ENCODE peak calls at places on chromosomes 1 and 21, in five cellular contexts. G, P, H, E and U are unnamed samples.

GRCh38 chr1:169119405-169119804 is 12.9 kb downstream of the ATP1B1 start:
- DNase-seq in G (no peak), P (no peak), H (no peak), E (no peak), U (no peak)

GRCh38 chr1:101520302-101520701 is 283.5 kb downstream of the S1PR1 start:
- DNase-seq in G (no peak), P (no peak), H (no peak), E (no peak), U (no peak)

GRCh38 chr1:182388392-182389134 is 3.0 kb downstream of the GLUL start:
- DNase-seq in G (no peak), P (no peak), H (no peak), E (no peak), U (no peak)

GRCh38 chr1:101964708-101965107 is 32.0 kb downstream of the OLFM3 start:
- DNase-seq in G (no peak), P (no peak), H (no peak), E (no peak), U (no peak)

GRCh38 chr1:163561570-163562295 is 240.0 kb downstream of the NUF2 start:
- DNase-seq in G (no peak), P (no peak), H (no peak), E (no peak), U (no peak)

GRCh38 chr1:75514270-75514669 is 96.6 kb downstream of the SLC44A5 start:
- DNase-seq in G (no peak), P (no peak), H (no peak), E (no peak), U (no peak)

GRCh38 chr1:213315571-213315970 is 264.5 kb downstream of the RPS6KC1 start:
- DNase-seq in G (no peak), P (no peak), H (no peak), E (no peak), U (no peak)

GRCh38 chr1:214440219-214440965 is 111.0 kb downstream of the PTPN14 start:
- DNase-seq in G (no peak), P (no peak), H (no peak), E (no peak), U (no peak)

GRCh38 chr1:204366759-204367158 is 7.0 kb upstream of the PLEKHA6 start:
- DNase-seq in G (no peak), P (no peak), H (no peak), E (no peak), U (no peak)

GRCh38 chr1:147676306-147677085 is 6.2 kb upstream of the ACP6 start:
- DNase-seq in G (no peak), P (no peak), H (no peak), E (no peak), U (no peak)

GRCh38 chr21:39849014-39849655 is 18.1 kb upstream of the PCP4 start:
- DNase-seq in G (no peak), P (no peak), H (no peak), E (no peak), U (no peak)

GRCh38 chr1:108125312-108126138 is 74.6 kb downstream of the SLC25A24 start:
- DNase-seq in G (no peak), P (no peak), H (peak; percentile 78), E (peak; percentile 69), U (no peak)

GRCh38 chr1:21175670-21176581 is 771 bp downstream of the EIF4G3 start:
- DNase-seq in G (no peak), P (no peak), H (peak; percentile 20), E (no peak), U (no peak)

GRCh38 chr21:18887922-18888602 is 484.5 kb upstream of the TMPRSS15 start:
- DNase-seq in G (no peak), P (no peak), H (no peak), E (no peak), U (no peak)

DNA sequence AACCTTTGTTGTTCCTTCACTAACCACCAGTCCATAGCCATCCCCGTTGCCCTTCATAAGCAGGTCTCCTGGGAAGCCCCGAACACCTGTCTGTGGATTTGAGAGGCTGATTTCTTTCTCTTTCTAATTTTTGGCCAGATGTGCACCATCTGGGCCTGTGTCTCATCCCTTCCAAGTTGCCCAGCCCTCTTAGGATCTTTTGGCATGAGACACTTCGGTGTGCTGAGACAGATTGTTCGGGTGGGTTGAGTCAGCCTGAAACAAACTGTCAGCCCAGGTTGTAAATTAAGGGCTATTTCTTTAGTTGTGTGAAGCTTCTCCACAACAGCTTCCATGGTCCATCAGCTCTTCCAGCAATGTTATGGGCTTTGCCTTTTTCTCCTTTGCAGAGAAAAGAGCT is 1.4 kb upstream of the DNAJC11 start:
- DNase-seq in G (no peak), P (no peak), H (no peak), E (no peak), U (no peak)
- TF ChIP-seq CTCF in G (no peak), P (no peak), H (no peak), E (no peak), U (no peak)

GRCh38 chr1:79113836-79114235 is 107.3 kb upstream of the ADGRL4 start:
- DNase-seq in G (no peak), P (no peak), H (no peak), E (no peak), U (no peak)
- H3K9me3 ChIP-seq in G (no peaks in the 10 kb centered on the region), P (no peaks in the 10 kb centered on the region), H (no peaks in the 10 kb centered on the region), E (no peaks in the 10 kb centered on the region), U (no peaks in the 10 kb centered on the region)

GRCh38 chr21:17146426-17146825 is 366.4 kb upstream of the CXADR start:
- DNase-seq in G (no peak), P (no peak), H (no peak), E (no peak), U (no peak)
- TF ChIP-seq CTCF in G (no peak), P (no peak), H (no peak), E (no peak), U (no peak)

GRCh38 chr1:152621993-152622392 is 910 bp downstream of the LCE3A start:
- DNase-seq in G (no peak), P (no peak), H (no peak), E (no peak), U (no peak)

GRCh38 chr1:152623203-152623844 is 421 bp upstream of the LCE3A start:
- DNase-seq in G (no peak), P (no peak), H (no peak), E (no peak), U (no peak)

GRCh38 chr1:152626688-152627087 is 3.8 kb upstream of the LCE3A start:
- DNase-seq in G (no peak), P (no peak), H (no peak), E (no peak), U (no peak)

GRCh38 chr1:152622803-152623202 is at the start of gene LCE3A:
- DNase-seq in G (no peak), P (no peak), H (no peak), E (no peak), U (no peak)
- H3K9me3 ChIP-seq in G (no peaks in the 10 kb centered on the region), P (peaks cover 3% of the 10 kb centered on the region), H (peaks cover 19% of the 10 kb centered on the region), E (peaks cover 34% of the 10 kb centered on the region), U (no peaks in the 10 kb centered on the region)

GRCh38 chr1:155309423-155310021 is 856 bp downstream of the FDPS start:
- DNase-seq in G (no peak), P (no peak), H (peak; percentile 40), E (no peak), U (no peak)
- TF ChIP-seq CTCF in G (no peak), P (no peak), H (no peak), E (no peak), U (no peak)

DNA sequence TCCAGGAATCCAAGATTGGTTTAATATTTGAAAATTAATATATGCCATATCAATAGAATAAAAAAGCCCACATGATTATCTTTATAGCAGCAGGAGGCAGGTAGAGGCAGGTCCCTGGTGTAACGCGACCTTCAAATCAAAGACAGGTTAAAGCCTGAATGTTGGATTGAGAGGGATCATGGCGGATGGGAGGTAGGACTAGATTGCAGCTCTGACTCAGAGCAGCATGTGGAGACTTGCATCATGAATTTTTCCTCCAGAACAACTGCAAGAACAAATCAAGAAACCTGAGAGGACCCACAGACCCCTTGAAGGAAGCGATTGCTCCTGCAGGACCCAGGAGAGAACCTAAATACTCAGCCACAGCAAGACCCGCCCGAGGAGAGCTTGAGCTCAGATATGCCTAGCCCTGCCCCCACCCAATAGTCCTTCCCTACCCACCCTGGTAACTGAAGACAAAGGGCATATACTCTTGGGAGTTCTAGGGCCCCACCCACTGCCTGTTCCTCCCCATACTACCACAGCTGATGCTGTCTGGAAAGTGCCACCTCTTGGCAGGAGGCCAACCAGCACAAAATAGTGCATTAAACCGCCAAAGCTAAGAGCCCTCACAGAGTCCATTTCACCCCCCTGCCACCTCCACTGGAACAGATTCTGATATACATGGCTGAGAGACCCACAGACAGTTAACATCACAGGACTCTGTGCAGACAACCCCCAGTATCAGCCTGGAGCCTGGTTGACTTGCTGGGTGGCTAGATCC is 19.5 kb downstream of the S100B start:
- DNase-seq in G (no peak), P (no peak), H (no peak), E (no peak), U (no peak)
- H3K9me3 ChIP-seq in G (no peaks in the 10 kb centered on the region), P (no peaks in the 10 kb centered on the region), H (peaks cover 58% of the 10 kb centered on the region), E (peaks cover 23% of the 10 kb centered on the region), U (peaks cover 67% of the 10 kb centered on the region)

GRCh38 chr1:156864796-156865195 is 4.1 kb downstream of the NTRK1 start:
- DNase-seq in G (no peak), P (no peak), H (no peak), E (no peak), U (no peak)
- TF ChIP-seq CTCF in G (no peak), P (no peak), H (no peak), E (no peak), U (no peak)

GRCh38 chr1:51709951-51710350 is 93.1 kb downstream of the OSBPL9 start:
- DNase-seq in G (no peak), P (no peak), H (no peak), E (no peak), U (no peak)

GRCh38 chr1:51708911-51709760 is 92.2 kb downstream of the OSBPL9 start:
- DNase-seq in G (no peak), P (no peak), H (no peak), E (no peak), U (no peak)

GRCh38 chr1:51714374-51715019 is 97.6 kb downstream of the OSBPL9 start:
- DNase-seq in G (no peak), P (no peak), H (no peak), E (no peak), U (no peak)

GRCh38 chr1:51715369-51715768 is 98.5 kb downstream of the OSBPL9 start:
- DNase-seq in G (no peak), P (no peak), H (no peak), E (no peak), U (no peak)

GRCh38 chr1:51712590-51712989 is 95.7 kb downstream of the OSBPL9 start:
- DNase-seq in G (no peak), P (no peak), H (no peak), E (no peak), U (no peak)
- H3K9me3 ChIP-seq in G (no peaks in the 10 kb centered on the region), P (no peaks in the 10 kb centered on the region), H (no peaks in the 10 kb centered on the region), E (no peaks in the 10 kb centered on the region), U (no peaks in the 10 kb centered on the region)